ENCODE peak calls at places on chromosomes 1 and 21, in six cellular contexts. One of them, this sample, is unnamed.

GRCh38 chr1:155077346-155077745 is 1.3 kb upstream of the EFNA3 start:
- DNase-seq in IMR-90: no peak
- DNase-seq in stomach: no peak
- DNase-seq in heart left ventricle: no peak
- DNase-seq in sigmoid colon: peak; percentile 38
- DNase-seq in breast epithelium: no peak
- DNase-seq in this sample: no peak

GRCh38 chr1:201149400-201149799 is 4.9 kb downstream of the TMEM9 start:
- DNase-seq in IMR-90: peak; percentile 44
- DNase-seq in breast epithelium: no peak
- DNase-seq in stomach: no peak
- DNase-seq in heart left ventricle: no peak
- DNase-seq in sigmoid colon: no peak
- DNase-seq in this sample: no peak

GRCh38 chr21:44377201-44377921 is 23.9 kb downstream of the TRPM2 start:
- DNase-seq in stomach: no peak
- DNase-seq in IMR-90: no peak
- DNase-seq in breast epithelium: no peak
- DNase-seq in sigmoid colon: no peak
- DNase-seq in heart left ventricle: no peak
- DNase-seq in this sample: no peak

GRCh38 chr1:57279909-57280666 is 143.8 kb downstream of the DAB1 start:
- DNase-seq in breast epithelium: no peak
- DNase-seq in heart left ventricle: no peak
- DNase-seq in sigmoid colon: no peak
- DNase-seq in IMR-90: peak; percentile 2
- DNase-seq in stomach: no peak
- DNase-seq in this sample: no peak

GRCh38 chr1:186681136-186681535 is 913 bp upstream of the PTGS2 start:
- DNase-seq in heart left ventricle: no peak
- DNase-seq in stomach: no peak
- DNase-seq in IMR-90: peak; percentile 6
- DNase-seq in sigmoid colon: no peak
- DNase-seq in breast epithelium: no peak
- DNase-seq in this sample: no peak

GRCh38 chr1:11746795-11747487 is 11.0 kb downstream of the AGTRAP start:
- DNase-seq in breast epithelium: no peak
- DNase-seq in stomach: peak; percentile 51
- DNase-seq in sigmoid colon: no peak
- DNase-seq in IMR-90: no peak
- DNase-seq in heart left ventricle: no peak
- DNase-seq in this sample: no peak

GRCh38 chr1:38331496-38332210 is 285.1 kb upstream of the POU3F1 start:
- DNase-seq in IMR-90: no peak
- DNase-seq in sigmoid colon: no peak
- DNase-seq in stomach: no peak
- DNase-seq in heart left ventricle: no peak
- DNase-seq in breast epithelium: no peak
- DNase-seq in this sample: no peak

GRCh38 chr1:1399870-1400575 is 888 bp upstream of the CCNL2 start:
- DNase-seq in sigmoid colon: no peak
- DNase-seq in breast epithelium: no peak
- DNase-seq in stomach: no peak
- DNase-seq in heart left ventricle: no peak
- DNase-seq in IMR-90: peak; percentile 18
- DNase-seq in this sample: no peak

GRCh38 chr1:119711804-119712341 is at the start of gene PHGDH:
- DNase-seq in IMR-90: peak; percentile 90
- DNase-seq in heart left ventricle: peak; percentile 45
- DNase-seq in sigmoid colon: peak; percentile 87
- DNase-seq in stomach: peak; percentile 75
- DNase-seq in breast epithelium: peak; percentile 58
- DNase-seq in this sample: peak; percentile 57

GRCh38 chr1:89464008-89464407 is 60.6 kb upstream of the LRRC8B start:
- DNase-seq in sigmoid colon: no peak
- DNase-seq in heart left ventricle: no peak
- DNase-seq in IMR-90: no peak
- DNase-seq in breast epithelium: no peak
- DNase-seq in stomach: no peak
- DNase-seq in this sample: no peak

GRCh38 chr1:16138772-16139221 is 17.1 kb downstream of the EPHA2 start:
- DNase-seq in stomach: no peak
- DNase-seq in IMR-90: peak; percentile 32
- DNase-seq in sigmoid colon: no peak
- DNase-seq in heart left ventricle: no peak
- DNase-seq in breast epithelium: no peak
- DNase-seq in this sample: no peak

GRCh38 chr21:23162213-23162946 is 2164.2 kb downstream of the NCAM2 start:
- DNase-seq in stomach: no peak
- DNase-seq in sigmoid colon: no peak
- DNase-seq in IMR-90: no peak
- DNase-seq in heart left ventricle: no peak
- DNase-seq in breast epithelium: no peak
- DNase-seq in this sample: no peak

GRCh38 chr1:26338670-26339069 is 15.3 kb downstream of the CRYBG2 start:
- DNase-seq in stomach: no peak
- DNase-seq in IMR-90: no peak
- DNase-seq in sigmoid colon: no peak
- DNase-seq in breast epithelium: no peak
- DNase-seq in heart left ventricle: no peak
- DNase-seq in this sample: no peak

GRCh38 chr1:42333662-42334239 is 1.3 kb downstream of the FOXJ3 start:
- DNase-seq in breast epithelium: no peak
- DNase-seq in sigmoid colon: no peak
- DNase-seq in heart left ventricle: no peak
- DNase-seq in stomach: no peak
- DNase-seq in IMR-90: peak; percentile 20
- DNase-seq in this sample: no peak

GRCh38 chr1:234315091-234315541 is 58.1 kb upstream of the COA6 start:
- DNase-seq in stomach: no peak
- DNase-seq in breast epithelium: no peak
- DNase-seq in heart left ventricle: no peak
- DNase-seq in sigmoid colon: no peak
- DNase-seq in IMR-90: peak; percentile 76
- DNase-seq in this sample: no peak

GRCh38 chr1:64826991-64827390 is 82.1 kb downstream of the RAVER2 start:
- DNase-seq in sigmoid colon: no peak
- DNase-seq in breast epithelium: no peak
- DNase-seq in heart left ventricle: no peak
- DNase-seq in stomach: no peak
- DNase-seq in IMR-90: no peak
- DNase-seq in this sample: no peak

GRCh38 chr1:43671193-43671592 is 21.2 kb downstream of the KDM4A start:
- DNase-seq in stomach: no peak
- DNase-seq in heart left ventricle: no peak
- DNase-seq in IMR-90: no peak
- DNase-seq in sigmoid colon: no peak
- DNase-seq in breast epithelium: no peak
- DNase-seq in this sample: no peak

GRCh38 chr21:34844924-34845238 is 176.1 kb downstream of the CLIC6 start:
- DNase-seq in IMR-90: no peak
- DNase-seq in breast epithelium: no peak
- DNase-seq in stomach: no peak
- DNase-seq in sigmoid colon: no peak
- DNase-seq in heart left ventricle: no peak
- DNase-seq in this sample: no peak

GRCh38 chr21:34845521-34846213 is 176.9 kb downstream of the CLIC6 start:
- DNase-seq in IMR-90: peak; percentile 90
- DNase-seq in sigmoid colon: no peak
- DNase-seq in breast epithelium: no peak
- DNase-seq in heart left ventricle: no peak
- DNase-seq in stomach: peak; percentile 82
- DNase-seq in this sample: no peak

GRCh38 chr21:34846214-34846575 is 177.4 kb downstream of the CLIC6 start:
- DNase-seq in breast epithelium: no peak
- DNase-seq in heart left ventricle: no peak
- DNase-seq in sigmoid colon: no peak
- DNase-seq in stomach: no peak
- DNase-seq in IMR-90: no peak
- DNase-seq in this sample: no peak

GRCh38 chr21:34843562-34843961 is 174.8 kb downstream of the CLIC6 start:
- DNase-seq in sigmoid colon: no peak
- DNase-seq in IMR-90: peak; percentile 49
- DNase-seq in stomach: peak; percentile 32
- DNase-seq in heart left ventricle: no peak
- DNase-seq in breast epithelium: no peak
- DNase-seq in this sample: no peak

DNA sequence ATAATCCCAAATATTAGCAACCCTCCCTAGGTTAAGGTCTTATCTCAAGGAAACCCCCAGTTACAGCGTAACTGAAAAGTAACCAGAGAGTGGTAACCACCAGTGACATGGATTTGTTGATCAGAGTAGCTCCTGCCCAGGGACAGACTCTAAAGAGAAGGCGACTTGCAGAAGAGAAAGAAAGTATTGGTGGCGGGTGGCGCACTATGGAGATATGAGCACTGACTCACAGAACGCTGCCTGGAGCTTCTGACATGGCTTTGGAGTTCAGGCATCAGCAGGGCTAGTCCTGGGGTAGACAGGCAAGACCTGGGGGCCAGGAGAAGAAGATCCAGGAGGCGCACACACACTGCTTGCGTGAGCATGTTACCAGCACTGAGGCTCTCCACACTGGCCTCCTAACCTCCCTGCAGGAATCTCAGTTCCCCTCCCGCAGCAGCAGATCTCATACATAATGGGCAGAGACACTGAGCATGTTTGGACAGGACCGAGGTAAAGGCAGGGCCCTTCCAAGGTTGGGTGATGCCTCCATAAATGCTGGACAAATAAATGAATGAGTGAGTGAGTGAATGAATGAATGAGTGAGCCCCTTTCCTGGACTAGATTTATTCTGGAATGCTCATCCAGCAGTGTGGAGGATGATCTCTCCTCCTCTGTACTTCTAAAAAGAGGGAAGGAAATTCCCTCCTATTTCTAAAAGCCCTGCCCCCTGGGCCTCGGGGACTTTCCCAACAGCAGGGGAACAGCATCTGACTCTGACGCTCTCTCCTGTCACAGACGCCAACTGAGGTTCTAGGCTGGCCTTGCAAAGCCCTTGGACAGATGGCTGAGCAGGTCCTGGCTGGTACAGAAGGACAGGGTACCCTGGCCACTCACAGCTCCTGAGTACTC is 175.5 kb downstream of the CLIC6 start:
- DNase-seq in sigmoid colon: peak; percentile 87
- DNase-seq in heart left ventricle: peak; percentile 51
- DNase-seq in stomach: peak; percentile 60
- DNase-seq in breast epithelium: no peak
- DNase-seq in IMR-90: peak; percentile 71
- DNase-seq in this sample: peak; percentile 64
- TF ChIP-seq POLR2A in sigmoid colon: no peak
- TF ChIP-seq POLR2A in heart left ventricle: no peak
- TF ChIP-seq POLR2A in stomach: no peak
- TF ChIP-seq POLR2A in breast epithelium: no peak
- TF ChIP-seq POLR2A in IMR-90: no peak
- TF ChIP-seq POLR2A in this sample: no peak

GRCh38 chr1:153827168-153827964 is 52.2 kb downstream of the SLC27A3 start:
- DNase-seq in sigmoid colon: no peak
- DNase-seq in heart left ventricle: no peak
- DNase-seq in breast epithelium: no peak
- DNase-seq in stomach: no peak
- DNase-seq in IMR-90: no peak
- DNase-seq in this sample: no peak
- TF ChIP-seq CTCF in sigmoid colon: no peak
- TF ChIP-seq CTCF in heart left ventricle: no peak
- TF ChIP-seq CTCF in breast epithelium: no peak
- TF ChIP-seq CTCF in stomach: no peak
- TF ChIP-seq CTCF in IMR-90: no peak
- TF ChIP-seq CTCF in this sample: no peak

GRCh38 chr1:47683402-47683801 is 245.6 kb downstream of the FOXD2 start:
- DNase-seq in heart left ventricle: no peak
- DNase-seq in IMR-90: no peak
- DNase-seq in stomach: no peak
- DNase-seq in sigmoid colon: peak; percentile 24
- DNase-seq in breast epithelium: no peak
- DNase-seq in this sample: no peak
- H3K4me1 ChIP-seq in heart left ventricle: peaks cover 4% of the 10 kb centered on the region
- H3K4me1 ChIP-seq in IMR-90: no peaks in the 10 kb centered on the region
- H3K4me1 ChIP-seq in stomach: no peaks in the 10 kb centered on the region
- H3K4me1 ChIP-seq in sigmoid colon: peaks cover 17% of the 10 kb centered on the region
- H3K4me1 ChIP-seq in breast epithelium: no peaks in the 10 kb centered on the region
- H3K4me1 ChIP-seq in this sample: no peaks in the 10 kb centered on the region

DNA sequence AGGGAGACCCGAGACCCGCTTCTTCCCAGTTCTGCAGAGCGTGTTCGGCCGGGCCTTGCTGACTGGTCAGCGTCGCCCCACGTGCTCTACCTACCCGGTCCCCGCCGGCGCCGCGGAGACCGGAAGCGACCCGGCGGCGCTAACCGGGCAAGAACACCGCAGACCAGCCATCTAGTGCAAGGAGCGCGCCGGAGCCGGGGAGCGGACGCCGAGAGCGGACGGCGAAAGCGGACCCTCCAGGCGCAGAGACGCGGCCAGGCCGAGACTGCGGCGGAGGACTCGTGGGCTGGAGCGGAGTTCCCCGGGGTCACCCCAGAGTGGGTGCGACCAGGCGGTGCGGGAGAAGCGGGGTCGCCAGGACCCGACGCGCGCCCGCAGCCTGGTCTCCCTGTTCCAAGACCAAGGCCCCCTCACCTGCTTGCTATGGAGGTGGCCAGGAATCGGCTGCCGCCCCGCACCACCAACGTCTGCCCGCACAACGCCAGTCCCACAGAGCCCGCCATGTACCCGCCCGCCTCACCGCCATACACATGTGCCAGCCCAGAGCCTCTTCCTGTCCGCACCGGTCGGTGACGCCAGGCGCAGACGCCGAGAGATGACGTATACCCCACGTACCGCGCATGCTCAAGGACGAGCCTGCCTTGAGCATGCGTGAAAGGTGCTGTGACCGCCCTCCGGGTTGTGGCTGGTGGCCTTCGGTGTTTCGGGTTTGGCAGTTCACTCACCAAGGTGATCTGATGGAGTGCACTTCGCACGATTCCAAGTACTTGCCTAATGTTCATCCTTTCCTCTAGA is at the start of gene WDR4:
- DNase-seq in heart left ventricle: peak; percentile 97
- DNase-seq in breast epithelium: peak; percentile 98
- DNase-seq in stomach: peak; percentile 98
- DNase-seq in IMR-90: peak; percentile 97
- DNase-seq in sigmoid colon: peak; percentile 98
- DNase-seq in this sample: peak; percentile 95
- TF ChIP-seq POLR2A in heart left ventricle: no peak
- TF ChIP-seq POLR2A in breast epithelium: peak; percentile 72
- TF ChIP-seq POLR2A in stomach: peak; percentile 71
- TF ChIP-seq POLR2A in IMR-90: peak; percentile 83
- TF ChIP-seq POLR2A in sigmoid colon: peak; percentile 82
- TF ChIP-seq POLR2A in this sample: peak; percentile 74

GRCh38 chr1:153613406-153613805 is 469 bp upstream of the S100A16 start:
- DNase-seq in breast epithelium: no peak
- DNase-seq in stomach: no peak
- DNase-seq in IMR-90: no peak
- DNase-seq in heart left ventricle: no peak
- DNase-seq in sigmoid colon: no peak
- DNase-seq in this sample: no peak
- TF ChIP-seq CTCF in breast epithelium: no peak
- TF ChIP-seq CTCF in stomach: no peak
- TF ChIP-seq CTCF in IMR-90: no peak
- TF ChIP-seq CTCF in heart left ventricle: no peak
- TF ChIP-seq CTCF in sigmoid colon: no peak
- TF ChIP-seq CTCF in this sample: no peak

This sample was measured in tibial nerve.